ENCODE peak calls at places on chromosome 4, in nine cellular contexts. I is lower lobe of right lung, H is NCI-H510A treated with DMSO at 0.1 percent for 48 hours, X is endothelial cell, Y is NB4, L is HT-29, P is hippocampal formation, U is stomach, K is posterior cingulate gyrus. G is an unnamed sample.

GRCh38 chr4:27005512-27006246 is 145.0 kb downstream of the STIM2 start:
- DNase-seq in I (no peak), X (no peak), H (no peak), Y (no peak), U (no peak), L (no peak), K (no peak), P (no peak), G (no peak)

GRCh38 chr4:25030283-25031076 is at the start of gene LGI2:
- DNase-seq in K (peak; percentile 39), P (no peak), H (peak; percentile 5), X (peak; percentile 38), I (peak; percentile 55), Y (peak; percentile 30), L (no peak), U (peak; percentile 68), G (peak; percentile 41)

GRCh38 chr4:38663021-38663800 is 788 bp upstream of the KLF3 start:
- DNase-seq in H (peak; percentile 66), I (no peak), Y (peak; percentile 85), P (peak; percentile 96), K (no peak), U (peak; percentile 34), L (peak; percentile 49), X (peak; percentile 74), G (no peak)

GRCh38 chr4:141713771-141714445 is 77.5 kb downstream of the IL15 start:
- DNase-seq in L (peak; percentile 11), X (no peak), K (no peak), Y (no peak), U (no peak), P (no peak), I (no peak), H (no peak), G (peak; percentile 53)

GRCh38 chr4:107896158-107896645 is 35.1 kb upstream of the CYP2U1 start:
- DNase-seq in L (peak; percentile 86), P (no peak), K (no peak), I (no peak), X (no peak), U (no peak), Y (no peak), H (no peak), G (no peak)

GRCh38 chr4:11480683-11481082 is 52.0 kb upstream of the HS3ST1 start:
- DNase-seq in K (no peak), X (no peak), L (no peak), H (no peak), U (no peak), P (peak; percentile 36), Y (peak; percentile 99), I (peak; percentile 52), G (no peak)

GRCh38 chr4:1253831-1254230 is 4.9 kb upstream of the CTBP1 start:
- DNase-seq in L (no peak), U (no peak), X (no peak), K (no peak), H (no peak), Y (no peak), I (no peak), P (no peak), G (no peak)

GRCh38 chr4:174383783-174384182 is 100.1 kb downstream of the CEP44 start:
- DNase-seq in H (no peak), Y (no peak), P (no peak), L (no peak), I (no peak), K (no peak), X (no peak), U (no peak), G (no peak)

GRCh38 chr4:169485791-169486742 is 126.3 kb downstream of the NEK1 start:
- DNase-seq in L (peak; percentile 60), P (peak; percentile 68), K (peak; percentile 10), Y (peak; percentile 68), X (peak; percentile 44), U (no peak), I (no peak), H (peak; percentile 11), G (no peak)

GRCh38 chr4:143186634-143187033 is 1.9 kb downstream of the USP38 start:
- DNase-seq in H (no peak), I (no peak), U (no peak), Y (peak; percentile 12), P (no peak), K (no peak), X (no peak), L (peak; percentile 33), G (no peak)

GRCh38 chr4:52576326-52576725 is 82.8 kb downstream of the USP46 start:
- DNase-seq in Y (no peak), L (no peak), H (no peak), U (no peak), P (no peak), I (no peak), K (no peak), X (no peak), G (no peak)